ENCODE peak calls at places on chromosome 1, in six cellular contexts. One of them, this sample, is unnamed. For H3K4me1 and H3K27me3, the result is how much of the 10 kb centered on the place peaks cover.

GRCh38 chr1:113191579-113192076 is 118.6 kb downstream of the LRIG2 start:
- DNase-seq in right cardiac atrium: no peak
- DNase-seq in lower lobe of right lung: no peak
- DNase-seq in left ventricle myocardium inferior: no peak
- DNase-seq in IMR-90: no peak
- DNase-seq in colonic mucosa: peak
- DNase-seq in this sample: no peak

GRCh38 chr1:176656257-176656995 is 193.5 kb downstream of the PAPPA2 start:
- DNase-seq in left ventricle myocardium inferior: no peak
- DNase-seq in right cardiac atrium: no peak
- DNase-seq in colonic mucosa: no peak
- DNase-seq in lower lobe of right lung: no peak
- DNase-seq in IMR-90: peak
- DNase-seq in this sample: no peak

GRCh38 chr1:41574842-41575241 is 90.4 kb upstream of the EDN2 start:
- DNase-seq in left ventricle myocardium inferior: no peak
- DNase-seq in IMR-90: no peak
- DNase-seq in lower lobe of right lung: no peak
- DNase-seq in colonic mucosa: no peak
- DNase-seq in right cardiac atrium: no peak
- DNase-seq in this sample: no peak

GRCh38 chr1:160171978-160172377 is 18.4 kb upstream of the CASQ1 start:
- DNase-seq in left ventricle myocardium inferior: no peak
- DNase-seq in right cardiac atrium: no peak
- DNase-seq in lower lobe of right lung: no peak
- DNase-seq in colonic mucosa: no peak
- DNase-seq in IMR-90: no peak
- DNase-seq in this sample: no peak

GRCh38 chr1:59999006-59999405 is 72.4 kb upstream of the CYP2J2 start:
- DNase-seq in lower lobe of right lung: no peak
- DNase-seq in right cardiac atrium: no peak
- DNase-seq in left ventricle myocardium inferior: no peak
- DNase-seq in IMR-90: no peak
- DNase-seq in colonic mucosa: no peak
- DNase-seq in this sample: no peak

GRCh38 chr1:62433861-62434611 is 2.8 kb upstream of the USP1 start:
- DNase-seq in right cardiac atrium: no peak
- DNase-seq in left ventricle myocardium inferior: no peak
- DNase-seq in lower lobe of right lung: no peak
- DNase-seq in colonic mucosa: no peak
- DNase-seq in IMR-90: no peak
- DNase-seq in this sample: no peak

GRCh38 chr1:34529935-34530859 is 224.7 kb upstream of the GJB5 start:
- DNase-seq in colonic mucosa: no peak
- DNase-seq in left ventricle myocardium inferior: no peak
- DNase-seq in lower lobe of right lung: no peak
- DNase-seq in IMR-90: no peak
- DNase-seq in right cardiac atrium: no peak
- DNase-seq in this sample: no peak

GRCh38 chr1:109901508-109902145 is 9.0 kb upstream of the CSF1 start:
- DNase-seq in right cardiac atrium: no peak
- DNase-seq in IMR-90: no peak
- DNase-seq in colonic mucosa: peak
- DNase-seq in lower lobe of right lung: peak
- DNase-seq in left ventricle myocardium inferior: peak
- DNase-seq in this sample: no peak

GRCh38 chr1:101484896-101485412 is 248.1 kb downstream of the S1PR1 start:
- DNase-seq in IMR-90: no peak
- DNase-seq in right cardiac atrium: no peak
- DNase-seq in colonic mucosa: no peak
- DNase-seq in left ventricle myocardium inferior: no peak
- DNase-seq in lower lobe of right lung: no peak
- DNase-seq in this sample: no peak

GRCh38 chr1:43763497-43763973 is 56.2 kb downstream of the ST3GAL3 start:
- DNase-seq in colonic mucosa: peak
- DNase-seq in lower lobe of right lung: no peak
- DNase-seq in right cardiac atrium: peak
- DNase-seq in left ventricle myocardium inferior: peak
- DNase-seq in IMR-90: peak
- DNase-seq in this sample: peak

GRCh38 chr1:196660912-196661311 is 9.1 kb downstream of the CFH start:
- DNase-seq in lower lobe of right lung: no peak
- DNase-seq in IMR-90: peak
- DNase-seq in right cardiac atrium: no peak
- DNase-seq in left ventricle myocardium inferior: no peak
- DNase-seq in colonic mucosa: no peak
- DNase-seq in this sample: no peak

GRCh38 chr1:203124546-203125317 is 2.8 kb upstream of the ADORA1 start:
- DNase-seq in left ventricle myocardium inferior: no peak
- DNase-seq in lower lobe of right lung: no peak
- DNase-seq in right cardiac atrium: no peak
- DNase-seq in IMR-90: peak
- DNase-seq in colonic mucosa: no peak
- DNase-seq in this sample: no peak

GRCh38 chr1:244843148-244843978 is 7.9 kb downstream of the COX20 start:
- DNase-seq in right cardiac atrium: no peak
- DNase-seq in colonic mucosa: no peak
- DNase-seq in lower lobe of right lung: no peak
- DNase-seq in IMR-90: peak
- DNase-seq in left ventricle myocardium inferior: no peak
- DNase-seq in this sample: no peak

GRCh38 chr1:247054992-247055415 is 23.6 kb downstream of the ZNF670 start:
- DNase-seq in colonic mucosa: peak
- DNase-seq in right cardiac atrium: no peak
- DNase-seq in lower lobe of right lung: no peak
- DNase-seq in IMR-90: peak
- DNase-seq in left ventricle myocardium inferior: no peak
- DNase-seq in this sample: no peak

GRCh38 chr1:54397980-54398379 is 8.2 kb downstream of the SSBP3 start:
- DNase-seq in right cardiac atrium: no peak
- DNase-seq in left ventricle myocardium inferior: no peak
- DNase-seq in IMR-90: no peak
- DNase-seq in lower lobe of right lung: no peak
- DNase-seq in colonic mucosa: no peak
- DNase-seq in this sample: no peak

GRCh38 chr1:197066277-197066676 is 783 bp downstream of the F13B start:
- DNase-seq in lower lobe of right lung: no peak
- DNase-seq in colonic mucosa: no peak
- DNase-seq in IMR-90: no peak
- DNase-seq in left ventricle myocardium inferior: no peak
- DNase-seq in right cardiac atrium: no peak
- DNase-seq in this sample: no peak

GRCh38 chr1:198936371-198937083 is 297.7 kb downstream of the PTPRC start:
- DNase-seq in IMR-90: peak
- DNase-seq in colonic mucosa: no peak
- DNase-seq in lower lobe of right lung: no peak
- DNase-seq in right cardiac atrium: no peak
- DNase-seq in left ventricle myocardium inferior: no peak
- DNase-seq in this sample: no peak

GRCh38 chr1:66575739-66576138 is 41.8 kb downstream of the SGIP1 start:
- DNase-seq in right cardiac atrium: no peak
- DNase-seq in IMR-90: peak
- DNase-seq in lower lobe of right lung: no peak
- DNase-seq in colonic mucosa: no peak
- DNase-seq in left ventricle myocardium inferior: no peak
- DNase-seq in this sample: peak

GRCh38 chr1:2212542-2213491 is 15.3 kb upstream of the SKI start:
- DNase-seq in lower lobe of right lung: peak
- DNase-seq in right cardiac atrium: peak
- DNase-seq in colonic mucosa: peak
- DNase-seq in IMR-90: peak
- DNase-seq in left ventricle myocardium inferior: peak
- DNase-seq in this sample: peak

GRCh38 chr1:33119532-33120217 is 38.7 kb downstream of the AZIN2 start:
- DNase-seq in right cardiac atrium: no peak
- DNase-seq in left ventricle myocardium inferior: no peak
- DNase-seq in colonic mucosa: no peak
- DNase-seq in lower lobe of right lung: no peak
- DNase-seq in IMR-90: peak
- DNase-seq in this sample: no peak

GRCh38 chr1:55955237-55955636 is 624.1 kb downstream of the PLPP3 start:
- DNase-seq in left ventricle myocardium inferior: no peak
- DNase-seq in lower lobe of right lung: no peak
- DNase-seq in right cardiac atrium: no peak
- DNase-seq in colonic mucosa: no peak
- DNase-seq in IMR-90: peak
- DNase-seq in this sample: no peak

GRCh38 chr1:112083487-112083886 is 94.0 kb upstream of the KCND3 start:
- DNase-seq in right cardiac atrium: no peak
- DNase-seq in left ventricle myocardium inferior: no peak
- DNase-seq in lower lobe of right lung: no peak
- DNase-seq in IMR-90: peak
- DNase-seq in colonic mucosa: no peak
- DNase-seq in this sample: no peak

GRCh38 chr1:1600861-1601563 is 1.1 kb upstream of the FNDC10 start:
- DNase-seq in left ventricle myocardium inferior: no peak
- DNase-seq in lower lobe of right lung: no peak
- DNase-seq in colonic mucosa: no peak
- DNase-seq in right cardiac atrium: no peak
- DNase-seq in IMR-90: no peak
- DNase-seq in this sample: no peak

GRCh38 chr1:206803221-206803730 is 31.0 kb upstream of the IL10 start:
- DNase-seq in left ventricle myocardium inferior: no peak
- DNase-seq in colonic mucosa: peak
- DNase-seq in right cardiac atrium: no peak
- DNase-seq in IMR-90: no peak
- DNase-seq in lower lobe of right lung: no peak
- DNase-seq in this sample: no peak

GRCh38 chr1:43460988-43461693 is 7.4 kb upstream of the HYI start:
- DNase-seq in right cardiac atrium: no peak
- DNase-seq in lower lobe of right lung: no peak
- DNase-seq in left ventricle myocardium inferior: no peak
- DNase-seq in IMR-90: peak
- DNase-seq in colonic mucosa: no peak
- DNase-seq in this sample: no peak

GRCh38 chr1:53580009-53580400 is 120.8 kb downstream of the DMRTB1 start:
- DNase-seq in right cardiac atrium: no peak
- DNase-seq in colonic mucosa: no peak
- DNase-seq in IMR-90: no peak
- DNase-seq in lower lobe of right lung: no peak
- DNase-seq in left ventricle myocardium inferior: no peak
- DNase-seq in this sample: peak

GRCh38 chr1:191674780-191675179 is 483.5 kb upstream of the RGS18 start:
- DNase-seq in IMR-90: no peak
- DNase-seq in colonic mucosa: no peak
- DNase-seq in lower lobe of right lung: no peak
- DNase-seq in left ventricle myocardium inferior: no peak
- DNase-seq in right cardiac atrium: no peak
- DNase-seq in this sample: no peak

GRCh38 chr1:191671236-191671635 is 487.0 kb upstream of the RGS18 start:
- DNase-seq in right cardiac atrium: no peak
- DNase-seq in lower lobe of right lung: no peak
- DNase-seq in left ventricle myocardium inferior: no peak
- DNase-seq in colonic mucosa: no peak
- DNase-seq in IMR-90: peak
- DNase-seq in this sample: no peak

GRCh38 chr1:191675991-191676783 is 482.1 kb upstream of the RGS18 start:
- DNase-seq in colonic mucosa: no peak
- DNase-seq in lower lobe of right lung: no peak
- DNase-seq in right cardiac atrium: no peak
- DNase-seq in IMR-90: no peak
- DNase-seq in left ventricle myocardium inferior: no peak
- DNase-seq in this sample: no peak
- H3K27ac ChIP-seq in colonic mucosa: no peak
- H3K27ac ChIP-seq in lower lobe of right lung: no peak
- H3K27ac ChIP-seq in right cardiac atrium: no peak
- H3K27ac ChIP-seq in IMR-90: no peak
- H3K27ac ChIP-seq in left ventricle myocardium inferior: no peak
- H3K27ac ChIP-seq in this sample: no peak

DNA sequence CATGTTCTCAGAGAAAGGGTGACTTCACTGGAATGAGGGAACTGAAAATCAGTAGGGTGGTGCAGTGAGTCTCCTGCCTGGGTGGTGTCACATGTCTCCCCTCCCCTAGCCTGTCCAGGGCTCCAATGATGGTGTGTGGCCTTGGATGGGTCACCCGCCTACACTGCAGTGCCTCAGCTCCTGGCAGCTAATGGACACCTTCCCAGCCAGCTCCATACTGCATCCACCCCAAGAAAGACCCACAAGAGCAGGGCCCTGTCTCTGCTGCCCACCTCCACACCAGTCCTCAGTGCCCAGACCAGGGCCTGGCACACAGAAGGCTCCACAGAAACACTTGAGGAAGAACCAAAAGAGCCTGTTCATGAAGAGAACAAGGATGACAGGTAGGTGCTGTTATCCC is 678.6 kb downstream of the MATN1 start:
- DNase-seq in lower lobe of right lung: no peak
- DNase-seq in IMR-90: no peak
- DNase-seq in left ventricle myocardium inferior: no peak
- DNase-seq in colonic mucosa: no peak
- DNase-seq in right cardiac atrium: no peak
- DNase-seq in this sample: no peak
- H3K4me1 ChIP-seq in lower lobe of right lung: under half
- H3K4me1 ChIP-seq in IMR-90: under half
- H3K4me1 ChIP-seq in left ventricle myocardium inferior: under half
- H3K4me1 ChIP-seq in colonic mucosa: under half
- H3K4me1 ChIP-seq in right cardiac atrium: under half
- H3K4me1 ChIP-seq in this sample: under half

GRCh38 chr1:171177261-171177660 is 7.8 kb upstream of the FMO2 start:
- DNase-seq in left ventricle myocardium inferior: no peak
- DNase-seq in IMR-90: no peak
- DNase-seq in colonic mucosa: no peak
- DNase-seq in right cardiac atrium: no peak
- DNase-seq in lower lobe of right lung: no peak
- DNase-seq in this sample: no peak
- H3K27me3 ChIP-seq in left ventricle myocardium inferior: under half
- H3K27me3 ChIP-seq in IMR-90: under half
- H3K27me3 ChIP-seq in colonic mucosa: under half
- H3K27me3 ChIP-seq in right cardiac atrium: under half
- H3K27me3 ChIP-seq in lower lobe of right lung: under half
- H3K27me3 ChIP-seq in this sample: under half

GRCh38 chr1:79683420-79683819 is 676.9 kb upstream of the ADGRL4 start:
- DNase-seq in colonic mucosa: no peak
- DNase-seq in IMR-90: no peak
- DNase-seq in lower lobe of right lung: no peak
- DNase-seq in right cardiac atrium: no peak
- DNase-seq in left ventricle myocardium inferior: no peak
- DNase-seq in this sample: no peak

GRCh38 chr1:79679916-79680315 is 673.4 kb upstream of the ADGRL4 start:
- DNase-seq in right cardiac atrium: no peak
- DNase-seq in colonic mucosa: peak
- DNase-seq in IMR-90: no peak
- DNase-seq in lower lobe of right lung: no peak
- DNase-seq in left ventricle myocardium inferior: no peak
- DNase-seq in this sample: no peak

GRCh38 chr1:79682478-79682877 is 675.9 kb upstream of the ADGRL4 start:
- DNase-seq in right cardiac atrium: no peak
- DNase-seq in colonic mucosa: no peak
- DNase-seq in left ventricle myocardium inferior: no peak
- DNase-seq in IMR-90: no peak
- DNase-seq in lower lobe of right lung: no peak
- DNase-seq in this sample: no peak

DNA sequence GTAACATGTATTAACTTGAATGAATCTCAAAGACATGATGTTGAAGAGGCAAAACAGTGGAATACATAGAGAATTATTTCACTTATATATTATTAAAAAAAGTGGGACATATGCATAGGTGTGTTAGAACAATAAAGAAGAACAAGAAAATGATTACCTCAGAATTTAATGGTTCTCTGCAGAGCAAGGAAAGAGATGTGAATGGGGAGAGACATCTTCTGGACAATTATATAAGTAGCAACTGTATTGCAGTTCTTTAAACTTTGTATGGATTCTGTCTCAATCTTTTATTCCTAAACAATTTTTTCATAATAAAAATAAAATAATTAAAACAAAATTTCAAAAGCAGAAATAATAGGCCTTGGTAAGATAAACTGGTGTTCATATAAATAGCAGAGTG is 674.9 kb upstream of the ADGRL4 start:
- DNase-seq in IMR-90: no peak
- DNase-seq in left ventricle myocardium inferior: no peak
- DNase-seq in colonic mucosa: no peak
- DNase-seq in right cardiac atrium: no peak
- DNase-seq in lower lobe of right lung: no peak
- DNase-seq in this sample: no peak
- H3K27ac ChIP-seq in IMR-90: no peak
- H3K27ac ChIP-seq in left ventricle myocardium inferior: no peak
- H3K27ac ChIP-seq in colonic mucosa: no peak
- H3K27ac ChIP-seq in right cardiac atrium: no peak
- H3K27ac ChIP-seq in lower lobe of right lung: no peak
- H3K27ac ChIP-seq in this sample: no peak